ENCODE peak calls at places on chromosomes 5 and 9, in seven cellular contexts. One of them, this sample, is unnamed.

GRCh38 chr9:93522736-93523135 is 53.6 kb upstream of the PHF2 start:
- DNase-seq in left ventricle myocardium inferior: no peak
- DNase-seq in heart right ventricle: no peak
- DNase-seq in A549: no peak
- DNase-seq in tibial artery: no peak
- DNase-seq in OCI-LY7: no peak
- DNase-seq in CD4-positive, alpha-beta T cell: no peak
- DNase-seq in this sample: no peak

GRCh38 chr5:146345578-146346366 is 7.1 kb downstream of the POU4F3 start:
- DNase-seq in left ventricle myocardium inferior: no peak
- DNase-seq in heart right ventricle: no peak
- DNase-seq in A549: no peak
- DNase-seq in tibial artery: no peak
- DNase-seq in OCI-LY7: no peak
- DNase-seq in CD4-positive, alpha-beta T cell: no peak
- DNase-seq in this sample: no peak

GRCh38 chr5:133256276-133256675 is 204.5 kb downstream of the HSPA4 start:
- DNase-seq in left ventricle myocardium inferior: no peak
- DNase-seq in heart right ventricle: no peak
- DNase-seq in A549: no peak
- DNase-seq in tibial artery: no peak
- DNase-seq in OCI-LY7: no peak
- DNase-seq in CD4-positive, alpha-beta T cell: no peak
- DNase-seq in this sample: no peak

GRCh38 chr5:171317225-171317624 is 8.2 kb downstream of the TLX3 start:
- DNase-seq in left ventricle myocardium inferior: no peak
- DNase-seq in heart right ventricle: no peak
- DNase-seq in A549: no peak
- DNase-seq in tibial artery: no peak
- DNase-seq in OCI-LY7: no peak
- DNase-seq in CD4-positive, alpha-beta T cell: no peak
- DNase-seq in this sample: no peak

GRCh38 chr5:1007221-1007680 is 1.4 kb upstream of the NKD2 start:
- DNase-seq in left ventricle myocardium inferior: peak
- DNase-seq in heart right ventricle: peak
- DNase-seq in A549: no peak
- DNase-seq in tibial artery: peak
- DNase-seq in OCI-LY7: no peak
- DNase-seq in CD4-positive, alpha-beta T cell: no peak
- DNase-seq in this sample: peak

GRCh38 chr9:117744856-117745389 is 40.7 kb downstream of the TLR4 start:
- DNase-seq in left ventricle myocardium inferior: peak
- DNase-seq in heart right ventricle: no peak
- DNase-seq in A549: no peak
- DNase-seq in tibial artery: no peak
- DNase-seq in OCI-LY7: no peak
- DNase-seq in CD4-positive, alpha-beta T cell: no peak
- DNase-seq in this sample: peak

GRCh38 chr9:36877239-36877638 is 156.8 kb downstream of the PAX5 start:
- DNase-seq in left ventricle myocardium inferior: no peak
- DNase-seq in heart right ventricle: no peak
- DNase-seq in A549: no peak
- DNase-seq in tibial artery: no peak
- DNase-seq in OCI-LY7: peak
- DNase-seq in CD4-positive, alpha-beta T cell: no peak
- DNase-seq in this sample: peak

GRCh38 chr9:21657966-21658667 is 144.3 kb upstream of the MTAP start:
- DNase-seq in left ventricle myocardium inferior: no peak
- DNase-seq in heart right ventricle: no peak
- DNase-seq in A549: no peak
- DNase-seq in tibial artery: no peak
- DNase-seq in OCI-LY7: no peak
- DNase-seq in CD4-positive, alpha-beta T cell: no peak
- DNase-seq in this sample: no peak

GRCh38 chr9:70261131-70261870 is 2.5 kb downstream of the SMC5 start:
- DNase-seq in left ventricle myocardium inferior: no peak
- DNase-seq in heart right ventricle: no peak
- DNase-seq in A549: no peak
- DNase-seq in tibial artery: no peak
- DNase-seq in OCI-LY7: no peak
- DNase-seq in CD4-positive, alpha-beta T cell: no peak
- DNase-seq in this sample: no peak

GRCh38 chr9:98328770-98329169 is 73.3 kb upstream of the TBC1D2 start:
- DNase-seq in left ventricle myocardium inferior: no peak
- DNase-seq in heart right ventricle: no peak
- DNase-seq in A549: no peak
- DNase-seq in tibial artery: no peak
- DNase-seq in OCI-LY7: no peak
- DNase-seq in CD4-positive, alpha-beta T cell: no peak
- DNase-seq in this sample: no peak

GRCh38 chr5:123460296-123460729 is 37.1 kb upstream of the CEP120 start:
- DNase-seq in left ventricle myocardium inferior: no peak
- DNase-seq in heart right ventricle: no peak
- DNase-seq in A549: peak
- DNase-seq in tibial artery: no peak
- DNase-seq in OCI-LY7: no peak
- DNase-seq in CD4-positive, alpha-beta T cell: no peak
- DNase-seq in this sample: no peak

GRCh38 chr5:169697976-169698375 is 60.9 kb downstream of the DOCK2 start:
- DNase-seq in left ventricle myocardium inferior: no peak
- DNase-seq in heart right ventricle: no peak
- DNase-seq in A549: no peak
- DNase-seq in tibial artery: no peak
- DNase-seq in OCI-LY7: no peak
- DNase-seq in CD4-positive, alpha-beta T cell: no peak
- DNase-seq in this sample: no peak

GRCh38 chr5:87076931-87077330 is 190.8 kb upstream of the RASA1 start:
- DNase-seq in left ventricle myocardium inferior: no peak
- DNase-seq in heart right ventricle: no peak
- DNase-seq in A549: no peak
- DNase-seq in tibial artery: no peak
- DNase-seq in OCI-LY7: no peak
- DNase-seq in CD4-positive, alpha-beta T cell: no peak
- DNase-seq in this sample: no peak

GRCh38 chr5:147403659-147404640 is 105.9 kb downstream of the DPYSL3 start:
- DNase-seq in left ventricle myocardium inferior: no peak
- DNase-seq in heart right ventricle: peak
- DNase-seq in A549: peak
- DNase-seq in tibial artery: peak
- DNase-seq in OCI-LY7: no peak
- DNase-seq in CD4-positive, alpha-beta T cell: no peak
- DNase-seq in this sample: no peak

GRCh38 chr5:80609692-80610091 is 39.6 kb upstream of the ANKRD34B start:
- DNase-seq in left ventricle myocardium inferior: no peak
- DNase-seq in heart right ventricle: no peak
- DNase-seq in A549: no peak
- DNase-seq in tibial artery: no peak
- DNase-seq in OCI-LY7: no peak
- DNase-seq in CD4-positive, alpha-beta T cell: no peak
- DNase-seq in this sample: no peak

GRCh38 chr9:122797316-122798033 is 2.4 kb upstream of the OR1K1 start:
- DNase-seq in left ventricle myocardium inferior: no peak
- DNase-seq in heart right ventricle: no peak
- DNase-seq in A549: no peak
- DNase-seq in tibial artery: no peak
- DNase-seq in OCI-LY7: no peak
- DNase-seq in CD4-positive, alpha-beta T cell: no peak
- DNase-seq in this sample: no peak

GRCh38 chr5:75536694-75537360 is 25.1 kb downstream of the POLK start:
- DNase-seq in left ventricle myocardium inferior: no peak
- DNase-seq in heart right ventricle: no peak
- DNase-seq in A549: no peak
- DNase-seq in tibial artery: no peak
- DNase-seq in OCI-LY7: no peak
- DNase-seq in CD4-positive, alpha-beta T cell: no peak
- DNase-seq in this sample: no peak

GRCh38 chr5:171309276-171309525 is 153 bp downstream of the TLX3 start:
- DNase-seq in left ventricle myocardium inferior: no peak
- DNase-seq in heart right ventricle: no peak
- DNase-seq in A549: no peak
- DNase-seq in tibial artery: no peak
- DNase-seq in OCI-LY7: no peak
- DNase-seq in CD4-positive, alpha-beta T cell: no peak
- DNase-seq in this sample: peak

GRCh38 chr5:2865856-2866546 is 114.5 kb upstream of the IRX2 start:
- DNase-seq in left ventricle myocardium inferior: no peak
- DNase-seq in heart right ventricle: no peak
- DNase-seq in A549: no peak
- DNase-seq in tibial artery: no peak
- DNase-seq in OCI-LY7: no peak
- DNase-seq in CD4-positive, alpha-beta T cell: no peak
- DNase-seq in this sample: peak

GRCh38 chr9:33139421-33140228 is 27.5 kb downstream of the B4GALT1 start:
- DNase-seq in left ventricle myocardium inferior: peak
- DNase-seq in heart right ventricle: peak
- DNase-seq in A549: no peak
- DNase-seq in tibial artery: peak
- DNase-seq in OCI-LY7: no peak
- DNase-seq in CD4-positive, alpha-beta T cell: no peak
- DNase-seq in this sample: no peak

GRCh38 chr9:101582593-101582992 is 12.2 kb downstream of the PPP3R2 start:
- DNase-seq in left ventricle myocardium inferior: no peak
- DNase-seq in heart right ventricle: no peak
- DNase-seq in A549: no peak
- DNase-seq in tibial artery: no peak
- DNase-seq in OCI-LY7: no peak
- DNase-seq in CD4-positive, alpha-beta T cell: no peak
- DNase-seq in this sample: no peak

DNA sequence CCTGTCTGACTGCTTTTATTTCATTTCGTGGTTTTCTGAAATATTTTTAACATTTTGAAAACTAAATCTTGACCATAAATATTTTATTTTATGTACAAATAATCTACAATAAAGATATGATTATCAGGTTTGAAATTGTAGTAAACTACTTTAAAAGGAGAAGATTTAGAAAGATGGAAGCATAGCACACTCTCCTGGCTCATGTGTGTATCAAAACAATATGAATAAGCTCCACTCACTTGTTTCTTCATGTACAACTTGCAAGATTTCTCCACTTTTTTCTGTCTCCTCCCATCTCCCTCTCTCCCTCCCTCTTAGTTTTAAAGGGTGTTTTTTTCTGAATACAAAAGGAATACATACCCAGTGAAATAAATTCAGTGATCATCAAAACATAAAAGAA is 15.4 kb upstream of the VPS13A start:
- DNase-seq in left ventricle myocardium inferior: no peak
- DNase-seq in heart right ventricle: no peak
- DNase-seq in A549: no peak
- DNase-seq in tibial artery: no peak
- DNase-seq in OCI-LY7: no peak
- DNase-seq in CD4-positive, alpha-beta T cell: no peak
- DNase-seq in this sample: no peak
- TF ChIP-seq CTCF in left ventricle myocardium inferior: no peak
- TF ChIP-seq CTCF in heart right ventricle: no peak
- TF ChIP-seq CTCF in A549: no peak
- TF ChIP-seq CTCF in tibial artery: no peak
- TF ChIP-seq CTCF in OCI-LY7: no peak
- TF ChIP-seq CTCF in CD4-positive, alpha-beta T cell: no peak
- TF ChIP-seq CTCF in this sample: no peak

GRCh38 chr5:157540707-157541451 is 34.7 kb downstream of the ADAM19 start:
- DNase-seq in left ventricle myocardium inferior: peak
- DNase-seq in heart right ventricle: peak
- DNase-seq in A549: no peak
- DNase-seq in tibial artery: peak
- DNase-seq in OCI-LY7: peak
- DNase-seq in CD4-positive, alpha-beta T cell: peak
- DNase-seq in this sample: peak
- H3K27ac ChIP-seq in left ventricle myocardium inferior: peak
- H3K27ac ChIP-seq in heart right ventricle: peak
- H3K27ac ChIP-seq in A549: no peak
- H3K27ac ChIP-seq in tibial artery: peak
- H3K27ac ChIP-seq in OCI-LY7: no peak
- H3K27ac ChIP-seq in CD4-positive, alpha-beta T cell: peak
- H3K27ac ChIP-seq in this sample: peak

GRCh38 chr9:137173795-137174664 is 2.2 kb upstream of the TMEM210 start:
- DNase-seq in left ventricle myocardium inferior: no peak
- DNase-seq in heart right ventricle: no peak
- DNase-seq in A549: no peak
- DNase-seq in tibial artery: no peak
- DNase-seq in OCI-LY7: no peak
- DNase-seq in CD4-positive, alpha-beta T cell: no peak
- DNase-seq in this sample: no peak

GRCh38 chr9:137172907-137173794 is 1.3 kb upstream of the TMEM210 start:
- DNase-seq in left ventricle myocardium inferior: no peak
- DNase-seq in heart right ventricle: no peak
- DNase-seq in A549: no peak
- DNase-seq in tibial artery: no peak
- DNase-seq in OCI-LY7: no peak
- DNase-seq in CD4-positive, alpha-beta T cell: no peak
- DNase-seq in this sample: no peak

GRCh38 chr9:137174722-137175293 is 3.0 kb upstream of the TMEM210 start:
- DNase-seq in left ventricle myocardium inferior: no peak
- DNase-seq in heart right ventricle: no peak
- DNase-seq in A549: no peak
- DNase-seq in tibial artery: no peak
- DNase-seq in OCI-LY7: no peak
- DNase-seq in CD4-positive, alpha-beta T cell: no peak
- DNase-seq in this sample: no peak

GRCh38 chr9:137176302-137177182 is 4.7 kb upstream of the TMEM210 start:
- DNase-seq in left ventricle myocardium inferior: no peak
- DNase-seq in heart right ventricle: no peak
- DNase-seq in A549: peak
- DNase-seq in tibial artery: no peak
- DNase-seq in OCI-LY7: peak
- DNase-seq in CD4-positive, alpha-beta T cell: no peak
- DNase-seq in this sample: no peak

GRCh38 chr9:137175345-137175961 is 3.6 kb upstream of the TMEM210 start:
- DNase-seq in left ventricle myocardium inferior: no peak
- DNase-seq in heart right ventricle: no peak
- DNase-seq in A549: no peak
- DNase-seq in tibial artery: no peak
- DNase-seq in OCI-LY7: no peak
- DNase-seq in CD4-positive, alpha-beta T cell: no peak
- DNase-seq in this sample: no peak
- TF ChIP-seq CTCF in left ventricle myocardium inferior: no peak
- TF ChIP-seq CTCF in heart right ventricle: peak
- TF ChIP-seq CTCF in A549: no peak
- TF ChIP-seq CTCF in tibial artery: no peak
- TF ChIP-seq CTCF in OCI-LY7: peak
- TF ChIP-seq CTCF in CD4-positive, alpha-beta T cell: peak
- TF ChIP-seq CTCF in this sample: no peak

GRCh38 chr5:74394924-74395880 is 245.3 kb downstream of the ENC1 start:
- DNase-seq in left ventricle myocardium inferior: no peak
- DNase-seq in heart right ventricle: no peak
- DNase-seq in A549: no peak
- DNase-seq in tibial artery: no peak
- DNase-seq in OCI-LY7: peak
- DNase-seq in CD4-positive, alpha-beta T cell: no peak
- DNase-seq in this sample: no peak
- H3K27ac ChIP-seq in left ventricle myocardium inferior: no peak
- H3K27ac ChIP-seq in heart right ventricle: no peak
- H3K27ac ChIP-seq in A549: no peak
- H3K27ac ChIP-seq in tibial artery: no peak
- H3K27ac ChIP-seq in OCI-LY7: no peak
- H3K27ac ChIP-seq in CD4-positive, alpha-beta T cell: no peak
- H3K27ac ChIP-seq in this sample: no peak

DNA sequence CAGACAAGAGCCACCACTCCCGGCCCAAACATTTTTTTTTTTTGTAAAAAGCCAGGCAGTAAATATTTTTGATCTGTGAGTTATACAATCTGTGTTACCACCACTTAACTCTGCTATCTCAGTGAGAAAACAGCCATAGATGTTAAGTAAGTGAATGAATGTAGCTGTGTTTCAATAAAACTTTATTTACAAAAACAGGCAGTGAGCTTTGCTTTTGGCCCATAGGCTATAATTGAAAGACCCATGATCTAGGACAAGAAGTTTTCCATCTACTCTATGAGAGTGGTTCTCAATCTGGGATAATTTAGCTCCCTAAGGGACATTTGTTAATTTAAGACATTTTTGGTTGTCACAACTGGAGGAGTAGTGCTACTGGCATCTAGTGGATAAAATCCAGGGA is 91.0 kb downstream of the TMC1 start:
- DNase-seq in left ventricle myocardium inferior: no peak
- DNase-seq in heart right ventricle: no peak
- DNase-seq in A549: no peak
- DNase-seq in tibial artery: no peak
- DNase-seq in OCI-LY7: no peak
- DNase-seq in CD4-positive, alpha-beta T cell: no peak
- DNase-seq in this sample: no peak
- TF ChIP-seq CTCF in left ventricle myocardium inferior: no peak
- TF ChIP-seq CTCF in heart right ventricle: no peak
- TF ChIP-seq CTCF in A549: peak
- TF ChIP-seq CTCF in tibial artery: no peak
- TF ChIP-seq CTCF in OCI-LY7: no peak
- TF ChIP-seq CTCF in CD4-positive, alpha-beta T cell: no peak
- TF ChIP-seq CTCF in this sample: no peak